ENCODE peak calls at places on chromosomes 11 and 22, in six cellular contexts. W is GM23338, H is lung, C is Karpas-422, J is tibial nerve, K is stomach. D is an unnamed sample.

GRCh38 chr11:839875-840617 is 2.3 kb downstream of the POLR2L start:
- DNase-seq in C (no peak), W (no peak), J (no peak), H (no peak), K (no peak), D (no peak)

GRCh38 chr11:45333506-45333971 is 47.4 kb upstream of the SYT13 start:
- DNase-seq in J (no peak), W (peak; percentile 76), H (peak; percentile 44), C (peak; percentile 82), K (peak; percentile 37), D (no peak)

GRCh38 chr11:36744375-36745168 is 146.5 kb upstream of the RAG2 start:
- DNase-seq in J (peak; percentile 57), H (peak; percentile 68), W (peak; percentile 90), K (peak; percentile 77), C (peak; percentile 83), D (peak; percentile 46)

GRCh38 chr11:65625628-65626342 is 10.2 kb downstream of the PCNX3 start:
- DNase-seq in W (peak; percentile 75), H (peak; percentile 57), J (no peak), K (peak; percentile 76), C (peak; percentile 76), D (peak; percentile 61)

GRCh38 chr22:26550498-26551033 is 38.3 kb upstream of the TFIP11 start:
- DNase-seq in H (peak; percentile 75), K (no peak), J (no peak), C (no peak), W (peak; percentile 36), D (no peak)

GRCh38 chr11:12330491-12331231 is 46.7 kb upstream of the PARVA start:
- DNase-seq in K (no peak), J (no peak), W (peak; percentile 42), C (peak; percentile 55), H (no peak), D (no peak)

GRCh38 chr11:10441652-10442503 is 13.2 kb upstream of the AMPD3 start:
- DNase-seq in W (no peak), C (peak; percentile 55), J (no peak), H (no peak), K (no peak), D (peak; percentile 10)

GRCh38 chr22:43199541-43199940 is 12.6 kb upstream of the TTLL12 start:
- DNase-seq in C (no peak), W (no peak), H (no peak), K (no peak), J (no peak), D (no peak)

GRCh38 chr11:86138958-86139357 is 70.1 kb upstream of the PICALM start:
- DNase-seq in K (no peak), J (no peak), C (no peak), W (no peak), H (no peak), D (no peak)

GRCh38 chr11:11948242-11948947 is 60.0 kb downstream of the DKK3 start:
- DNase-seq in H (no peak), K (no peak), C (no peak), J (no peak), W (no peak), D (no peak)

GRCh38 chr11:68137833-68138232 is 16.6 kb upstream of the CHKA start:
- DNase-seq in K (no peak), C (no peak), H (no peak), J (no peak), W (no peak), D (no peak)
- H3K4me3 ChIP-seq in K (no peak overlapping the region), C (no peak overlapping the region), H (no peak overlapping the region), J (no peak overlapping the region), W (no peak overlapping the region), D (no peak overlapping the region)

GRCh38 chr11:83158474-83158786 is 1.5 kb downstream of the PCF11 start:
- DNase-seq in H (no peak), J (no peak), C (no peak), K (no peak), W (no peak), D (no peak)
- H3K27ac ChIP-seq in H (no peak overlapping the region), J (peak overlapping the region; percentile 100), C (peak overlapping the region; percentile 93), K (peak overlapping the region; percentile 99), W (peak overlapping the region; percentile 94), D (peak overlapping the region; percentile 98)

GRCh38 chr11:15128621-15129020 is 13.9 kb downstream of the INSC start:
- DNase-seq in J (no peak), C (no peak), W (no peak), H (no peak), K (no peak), D (no peak)
- H3K4me1 ChIP-seq in J (no peaks in the 10 kb centered on the region), C (peaks cover 4% of the 10 kb centered on the region), W (no peaks in the 10 kb centered on the region), H (no peaks in the 10 kb centered on the region), K (no peaks in the 10 kb centered on the region), D (no peaks in the 10 kb centered on the region)

DNA sequence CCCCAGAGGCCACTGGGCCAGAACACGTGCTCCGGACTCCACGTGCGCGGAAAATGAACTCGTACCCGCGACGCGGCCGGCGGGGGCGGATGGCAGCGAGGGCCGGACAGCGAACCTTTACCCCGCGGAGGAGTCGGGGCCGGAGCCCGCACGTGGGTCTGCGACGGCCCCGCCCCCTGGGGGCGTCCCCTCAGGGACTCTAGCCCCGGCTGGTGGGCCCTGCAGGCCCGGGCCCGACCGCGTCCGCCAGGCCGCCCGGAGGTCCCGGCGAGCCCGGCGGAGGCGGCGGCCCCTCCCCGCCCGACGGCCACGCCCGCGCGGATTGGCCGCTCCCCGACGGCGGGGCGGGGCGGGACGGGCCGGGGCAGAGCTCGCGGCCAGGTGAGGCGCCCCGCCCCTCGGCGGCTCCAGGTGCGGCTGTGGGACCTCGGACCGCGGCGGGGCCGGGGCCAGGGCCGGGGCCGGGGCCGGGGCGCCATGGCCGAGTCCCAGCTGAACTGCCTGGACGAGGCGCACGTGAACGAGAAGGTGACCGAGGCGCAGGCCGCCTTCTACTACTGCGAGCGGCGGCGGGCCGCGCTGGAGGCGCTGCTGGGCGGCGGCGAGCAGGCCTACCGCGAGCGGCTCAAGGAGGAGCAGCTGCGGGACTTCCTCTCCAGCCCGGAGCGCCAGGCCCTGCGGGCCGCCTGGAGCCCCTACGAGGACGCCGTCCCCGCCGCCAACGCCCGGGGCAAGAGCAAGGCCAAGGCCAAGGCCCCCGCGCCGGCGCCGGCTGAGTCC is at the start of gene FAM83F:
- DNase-seq in K (peak; percentile 73), J (no peak), W (peak; percentile 84), H (no peak), C (no peak), D (peak; percentile 26)
- H3K4me3 ChIP-seq in K (peak within 1 kb of the TSS; percentile 48), J (peak within 1 kb of the TSS; percentile 40), W (peak within 1 kb of the TSS; percentile 78), H (no peak within 1 kb of the TSS), C (no peak within 1 kb of the TSS), D (no peak within 1 kb of the TSS)

DNA sequence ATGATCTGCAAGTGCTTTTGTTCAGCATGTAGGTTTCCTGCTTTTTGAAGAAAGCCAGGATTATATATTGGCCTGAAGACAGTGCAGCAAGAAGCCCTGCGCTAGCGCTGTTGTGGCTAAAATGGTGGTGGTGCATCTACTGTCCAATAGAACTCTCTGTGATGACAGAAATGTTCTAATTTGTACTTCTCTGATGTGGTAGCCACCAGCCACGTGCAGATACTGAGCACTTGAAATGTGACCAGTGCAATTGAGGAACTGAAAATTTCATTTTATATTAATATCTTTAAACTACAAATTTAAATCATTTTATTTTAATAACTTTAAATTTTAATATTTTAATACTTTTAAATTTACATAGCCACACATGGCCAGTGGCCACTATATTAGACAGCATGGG is 73.0 kb upstream of the PAX6 start:
- DNase-seq in K (no peak), J (no peak), C (peak; percentile 54), H (no peak), W (no peak), D (no peak)
- H3K27ac ChIP-seq in K (no peak overlapping the region), J (no peak overlapping the region), C (no peak overlapping the region), H (no peak overlapping the region), W (no peak overlapping the region), D (no peak overlapping the region)

GRCh38 chr11:6631356-6631890 is 12.2 kb upstream of the TPP1 start:
- DNase-seq in J (no peak), C (no peak), K (no peak), W (no peak), H (no peak), D (no peak)

GRCh38 chr11:6630632-6631291 is 11.5 kb upstream of the TPP1 start:
- DNase-seq in J (no peak), H (no peak), K (no peak), W (peak; percentile 45), C (no peak), D (no peak)

GRCh38 chr11:6629573-6629891 is 10.3 kb upstream of the TPP1 start:
- DNase-seq in K (no peak), J (no peak), C (no peak), W (peak; percentile 56), H (no peak), D (no peak)

GRCh38 chr11:6628526-6628925 is 9.3 kb upstream of the TPP1 start:
- DNase-seq in J (no peak), H (no peak), K (no peak), W (no peak), C (no peak), D (no peak)

GRCh38 chr11:6629892-6630631 is 10.8 kb upstream of the TPP1 start:
- DNase-seq in W (peak; percentile 87), J (no peak), K (peak; percentile 62), H (no peak), C (no peak), D (no peak)
- H3K4me1 ChIP-seq in W (no peaks in the 10 kb centered on the region), J (peaks cover 6% of the 10 kb centered on the region), K (peaks cover 19% of the 10 kb centered on the region), H (peaks cover 6% of the 10 kb centered on the region), C (peaks cover 4% of the 10 kb centered on the region), D (peaks cover 15% of the 10 kb centered on the region)

GRCh38 chr11:69242583-69242940 is 51.4 kb upstream of the MYEOV start:
- DNase-seq in H (no peak), J (no peak), K (peak; percentile 7), W (no peak), C (no peak), D (no peak)

GRCh38 chr11:69241844-69242582 is 51.9 kb upstream of the MYEOV start:
- DNase-seq in H (no peak), J (no peak), C (no peak), W (no peak), K (no peak), D (no peak)

GRCh38 chr11:69244286-69244685 is 49.7 kb upstream of the MYEOV start:
- DNase-seq in J (no peak), K (peak; percentile 3), C (no peak), H (no peak), W (no peak), D (no peak)

GRCh38 chr11:69245041-69245440 is 48.9 kb upstream of the MYEOV start:
- DNase-seq in K (peak; percentile 1), H (no peak), C (no peak), J (no peak), W (no peak), D (no peak)

GRCh38 chr11:69243496-69244200 is 50.3 kb upstream of the MYEOV start:
- DNase-seq in H (no peak), J (no peak), C (no peak), K (peak; percentile 18), W (no peak), D (no peak)
- H3K4me3 ChIP-seq in H (no peak overlapping the region), J (no peak overlapping the region), C (no peak overlapping the region), K (no peak overlapping the region), W (no peak overlapping the region), D (no peak overlapping the region)

GRCh38 chr22:46173152-46173551 is 22.8 kb downstream of the PPARA start:
- DNase-seq in K (no peak), H (no peak), W (no peak), J (no peak), C (no peak), D (no peak)

GRCh38 chr22:46171940-46172339 is 21.6 kb downstream of the PPARA start:
- DNase-seq in H (no peak), W (no peak), C (no peak), K (no peak), J (no peak), D (no peak)

GRCh38 chr22:46175631-46176030 is 25.3 kb downstream of the PPARA start:
- DNase-seq in K (no peak), C (no peak), W (no peak), J (no peak), H (no peak), D (no peak)

GRCh38 chr22:46169628-46170027 is 19.3 kb downstream of the PPARA start:
- DNase-seq in W (no peak), J (no peak), C (no peak), H (no peak), K (no peak), D (no peak)

GRCh38 chr22:46172522-46172921 is 22.2 kb downstream of the PPARA start:
- DNase-seq in J (no peak), H (no peak), K (no peak), C (no peak), W (no peak), D (no peak)
- H3K27ac ChIP-seq in J (no peak overlapping the region), H (no peak overlapping the region), K (no peak overlapping the region), C (no peak overlapping the region), W (no peak overlapping the region), D (no peak overlapping the region)